ENCODE peak calls at places on chromosome 1, in six cellular contexts. M is EL; Z is CMK; V is NCI-H1105 treated with DMSO at 0.1 percent for 48 hours; E is HFFc6; U is activated naive CD4-positive, alpha-beta T cell treated with anti-CD3 and anti-CD28 coated beads, Interleukin-2, amount 50 U/mL, for 72 hours. C is an unnamed sample.

GRCh38 chr1:110135268-110136065 is 14.8 kb upstream of the SLC6A17 start:
- DNase-seq in M (no peak), Z (no peak), V (no peak), E (no peak), U (no peak), C (no peak)

GRCh38 chr1:8371372-8371991 is 53.6 kb downstream of the SLC45A1 start:
- DNase-seq in M (no peak), Z (no peak), V (no peak), E (no peak), U (no peak), C (no peak)

GRCh38 chr1:151839457-151840409 is at the start of gene C2CD4D:
- DNase-seq in M (no peak), Z (no peak), V (peak), E (no peak), U (peak), C (peak)

GRCh38 chr1:202571719-202572339 is 138.4 kb downstream of the SYT2 start:
- DNase-seq in M (peak), Z (no peak), V (peak), E (peak), U (peak), C (peak)

GRCh38 chr1:178168535-178168934 is 74.6 kb downstream of the RASAL2 start:
- DNase-seq in M (peak), Z (no peak), V (no peak), E (peak), U (no peak), C (no peak)

GRCh38 chr1:92482404-92482664 is 4.4 kb downstream of the GFI1 start:
- DNase-seq in M (no peak), Z (no peak), V (no peak), E (no peak), U (no peak), C (peak)

GRCh38 chr1:32907435-32907834 is 6.2 kb upstream of the TMEM54 start:
- DNase-seq in M (peak), Z (no peak), V (no peak), E (peak), U (no peak), C (peak)

GRCh38 chr1:228758451-228758850 is 23.2 kb downstream of the RHOU start:
- DNase-seq in M (no peak), Z (no peak), V (no peak), E (no peak), U (no peak), C (no peak)

GRCh38 chr1:190172636-190173410 is 304.8 kb downstream of the BRINP3 start:
- DNase-seq in M (no peak), Z (no peak), V (no peak), E (no peak), U (no peak), C (no peak)

GRCh38 chr1:69737527-69738176 is 169.9 kb downstream of the LRRC7 start:
- DNase-seq in M (peak), Z (peak), V (peak), E (peak), U (peak), C (peak)

GRCh38 chr1:200530551-200531261 is 89.8 kb downstream of the KIF14 start:
- DNase-seq in M (no peak), Z (no peak), V (no peak), E (no peak), U (peak), C (no peak)